ENCODE peak calls at places on chromosomes 1 and 21, in four cellular contexts. Z is GM20000, H is GM10248, Q is cardiac fibroblast. X is an unnamed sample.

GRCh38 chr1:52423771-52424170 is 19.4 kb downstream of the PRPF38A start:
- DNase-seq in Q (no peak), H (no peak), Z (no peak), X (no peak)

GRCh38 chr1:201559679-201560162 is 20.8 kb downstream of the NAV1 start:
- DNase-seq in Q (peak; percentile 86), Z (peak; percentile 82), H (peak; percentile 86), X (peak; percentile 83)

GRCh38 chr1:22141948-22142314 is 966 bp downstream of the WNT4 start:
- DNase-seq in H (no peak), Q (no peak), Z (peak; percentile 51), X (no peak)

GRCh38 chr1:159775716-159776115 is 5.0 kb upstream of the DUSP23 start:
- DNase-seq in H (no peak), Q (peak; percentile 59), Z (no peak), X (no peak)

GRCh38 chr1:207463021-207463420 is 8.9 kb downstream of the CR2 start:
- DNase-seq in H (no peak), Q (peak; percentile 2), Z (no peak), X (no peak)

GRCh38 chr21:46226920-46227599 is 1.5 kb downstream of the LSS start:
- DNase-seq in Q (peak; percentile 91), Z (peak; percentile 59), H (peak; percentile 50), X (peak; percentile 63)

GRCh38 chr1:186535388-186536133 is 74.6 kb upstream of the PDC start:
- DNase-seq in H (no peak), Z (no peak), Q (peak; percentile 98), X (no peak)

GRCh38 chr1:12085643-12086260 is 22.6 kb downstream of the TNFRSF8 start:
- DNase-seq in Q (no peak), H (no peak), Z (no peak), X (no peak)

GRCh38 chr1:232684331-232685105 is 54.6 kb upstream of the SIPA1L2 start:
- DNase-seq in Q (peak; percentile 9), H (no peak), Z (no peak), X (no peak)

GRCh38 chr1:222634180-222635013 is 16.5 kb downstream of the MIA3 start:
- DNase-seq in Q (peak; percentile 97), H (peak; percentile 65), Z (peak; percentile 67), X (peak; percentile 65)

GRCh38 chr1:202207292-202207691 is 13.7 kb downstream of the LGR6 start:
- DNase-seq in Z (no peak), Q (peak; percentile 61), H (no peak), X (no peak)

GRCh38 chr1:8419172-8419571 is 101.3 kb downstream of the SLC45A1 start:
- DNase-seq in H (no peak), Q (peak; percentile 46), Z (no peak), X (no peak)

GRCh38 chr1:57966751-57967406 is 543.0 kb upstream of the DAB1 start:
- DNase-seq in Q (no peak), H (no peak), Z (peak; percentile 5), X (no peak)

GRCh38 chr1:38730511-38731397 is 128.8 kb downstream of the RRAGC start:
- DNase-seq in Z (no peak), H (no peak), Q (peak; percentile 49), X (no peak)

GRCh38 chr1:89724369-89725015 is 91.6 kb downstream of the LRRC8C start:
- DNase-seq in Z (peak; percentile 41), Q (peak; percentile 93), H (peak; percentile 34), X (peak; percentile 28)

GRCh38 chr1:77253211-77253610 is 28.6 kb upstream of the AK5 start:
- DNase-seq in Q (no peak), H (no peak), Z (no peak), X (no peak)

GRCh38 chr1:184982002-184982954 is 8.0 kb upstream of the NIBAN1 start:
- DNase-seq in Q (peak; percentile 84), Z (peak; percentile 75), H (peak; percentile 73), X (peak; percentile 64)

GRCh38 chr1:23790696-23791433 is at the start of gene LYPLA2:
- DNase-seq in Z (peak; percentile 91), Q (peak; percentile 88), H (peak; percentile 91), X (peak; percentile 93)

GRCh38 chr1:218521414-218522169 is 176.5 kb downstream of the TGFB2 start:
- DNase-seq in Q (peak; percentile 60), H (peak; percentile 47), Z (peak; percentile 41), X (peak; percentile 39)

GRCh38 chr1:9252999-9253398 is 18.4 kb downstream of the H6PD start:
- DNase-seq in H (no peak), Z (no peak), Q (no peak), X (no peak)

GRCh38 chr21:19475525-19475924 is 1071.9 kb upstream of the TMPRSS15 start:
- DNase-seq in H (no peak), Q (peak; percentile 6), Z (no peak), X (no peak)

GRCh38 chr1:101366513-101367215 is 129.8 kb downstream of the S1PR1 start:
- DNase-seq in Z (no peak), H (no peak), Q (peak; percentile 55), X (no peak)

GRCh38 chr1:6653651-6654290 is 29.1 kb downstream of the THAP3 start:
- DNase-seq in Z (no peak), Q (no peak), H (no peak), X (no peak)

GRCh38 chr1:3319874-3320245 is 134.6 kb upstream of the ARHGEF16 start:
- DNase-seq in Z (peak; percentile 76), H (peak; percentile 60), Q (peak; percentile 59), X (peak; percentile 64)

GRCh38 chr1:209790286-209791193 is 6.2 kb upstream of the C1orf74 start:
- DNase-seq in Z (no peak), H (no peak), Q (no peak), X (no peak)

GRCh38 chr21:37758997-37759396 is 157.3 kb downstream of the KCNJ6 start:
- DNase-seq in Q (peak; percentile 59), Z (peak; percentile 17), H (peak; percentile 29), X (peak; percentile 29)

GRCh38 chr1:234627009-234627950 is 17.3 kb upstream of the IRF2BP2 start:
- DNase-seq in Z (no peak), Q (no peak), H (no peak), X (no peak)

GRCh38 chr1:28519946-28520725 is 14.3 kb downstream of the RCC1 start:
- DNase-seq in Q (no peak), Z (no peak), H (no peak), X (no peak)

GRCh38 chr1:59293849-59294248 is 3.0 kb upstream of the FGGY start:
- DNase-seq in Q (no peak), H (no peak), Z (no peak), X (no peak)

GRCh38 chr1:59294423-59294822 is 2.5 kb upstream of the FGGY start:
- DNase-seq in Q (no peak), H (no peak), Z (no peak), X (no peak)

GRCh38 chr1:59290173-59290954 is 6.5 kb upstream of the FGGY start:
- DNase-seq in Z (peak; percentile 51), H (peak; percentile 58), Q (peak; percentile 73), X (peak; percentile 61)

GRCh38 chr1:59291566-59291965 is 5.3 kb upstream of the FGGY start:
- DNase-seq in H (no peak), Z (no peak), Q (no peak), X (no peak)

GRCh38 chr1:59292557-59292956 is 4.3 kb upstream of the FGGY start:
- DNase-seq in Z (peak; percentile 50), Q (peak; percentile 91), H (peak; percentile 38), X (peak; percentile 48)
- TF ChIP-seq CTCF in Z (no peak), Q (no peak), H (peak; percentile 14), X (peak; percentile 19)

DNA sequence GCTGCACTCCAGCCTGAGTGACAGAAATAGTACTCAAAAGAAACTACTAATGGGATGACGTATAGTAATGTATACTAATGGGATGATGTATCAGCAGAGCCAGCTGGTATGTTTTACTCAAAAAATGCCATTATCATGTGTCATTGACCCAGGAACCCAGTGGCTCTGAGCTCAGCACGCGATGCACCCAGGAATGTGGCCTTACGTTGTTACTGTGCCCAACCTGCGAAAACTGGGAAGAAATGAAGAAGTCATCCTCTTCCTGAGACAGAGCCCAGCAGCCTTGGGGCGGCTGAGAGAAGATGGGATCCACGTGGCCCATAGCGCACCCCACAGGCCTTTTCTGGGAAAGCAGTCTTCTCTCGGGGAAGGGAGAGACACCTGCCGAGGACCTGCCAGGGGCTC is 8.8 kb downstream of the UBE2J2 start:
- DNase-seq in Z (no peak), H (no peak), Q (peak; percentile 99), X (no peak)
- TF ChIP-seq CTCF in Z (no peak), H (no peak), Q (peak; percentile 63), X (no peak)

GRCh38 chr1:63352736-63353135 is 14.7 kb upstream of the ALG6 start:
- DNase-seq in H (no peak), Q (no peak), Z (no peak), X (no peak)
- TF ChIP-seq CTCF in H (no peak), Q (no peak), Z (no peak), X (no peak)

DNA sequence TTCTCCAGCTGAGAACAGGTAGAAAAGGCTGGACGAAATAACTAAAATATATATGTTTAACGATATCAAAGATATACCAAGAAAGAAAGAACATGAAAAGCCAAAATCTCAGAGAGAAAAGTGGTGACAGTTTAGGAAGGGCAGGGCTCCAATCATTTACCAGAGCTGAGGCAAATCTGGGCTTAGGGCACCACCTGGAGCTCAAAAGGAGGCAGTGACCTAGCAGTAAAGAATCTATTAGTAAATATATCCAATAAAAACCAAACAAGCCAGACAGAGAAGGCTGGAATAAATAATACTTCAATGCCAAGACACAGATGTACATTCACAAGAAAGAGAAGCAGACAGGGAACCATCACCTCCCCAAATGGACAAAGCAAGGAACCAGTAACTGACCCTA is 43.5 kb downstream of the CHIA start:
- DNase-seq in Z (peak; percentile 62), Q (peak; percentile 69), H (peak; percentile 57), X (peak; percentile 46)
- TF ChIP-seq CTCF in Z (peak; percentile 17), Q (peak; percentile 65), H (peak; percentile 58), X (peak; percentile 59)

DNA sequence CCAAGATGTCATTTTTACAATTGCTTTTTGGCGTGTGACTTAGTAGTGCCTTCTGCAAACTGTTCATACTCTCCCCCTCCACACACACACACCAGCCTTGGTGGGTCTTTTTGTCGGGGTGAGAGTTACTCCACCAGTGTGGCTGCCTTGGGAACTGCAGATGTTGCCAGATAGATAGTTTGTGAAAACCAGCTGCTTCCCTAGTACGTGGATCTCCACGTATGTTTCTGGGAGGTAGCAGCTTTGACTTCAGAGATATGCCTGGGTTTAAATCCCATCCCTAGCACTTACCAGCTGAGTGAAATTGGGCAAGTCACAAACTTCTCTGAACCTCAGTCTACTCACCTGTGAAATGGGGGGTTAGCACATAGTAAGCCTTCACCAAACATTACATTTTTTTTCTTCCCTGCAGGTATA is 78.0 kb downstream of the MAN1C1 start:
- DNase-seq in H (no peak), Z (no peak), Q (no peak), X (no peak)
- TF ChIP-seq CTCF in H (no peak), Z (no peak), Q (peak; percentile 22), X (no peak)

GRCh38 chr1:43442756-43443155 is 11.0 kb downstream of the HYI start:
- DNase-seq in H (no peak), Q (no peak), Z (no peak), X (no peak)
- TF ChIP-seq CTCF in H (no peak), Q (no peak), Z (no peak), X (no peak)

X was measured in GM13977.